ENCODE peak calls at places on chromosomes 4 and X, in five cellular contexts. T is transverse colon, N is heart left ventricle, H is A549, E is IMR-90. P is an unnamed sample.

GRCh38 chr4:41428941-41429669 is 108.9 kb upstream of the LIMCH1 start:
- DNase-seq in H (no peak), E (no peak), T (no peak), N (no peak), P (no peak)

GRCh38 chr4:151407466-151408379 is 1.3 kb upstream of the FHIP1A start:
- DNase-seq in N (peak), E (no peak), H (no peak), T (peak), P (peak)

GRCh38 chrX:13092455-13092941 is 48.1 kb upstream of the FAM9C start:
- DNase-seq in E (no peak), T (peak), H (no peak), N (no peak), P (no peak)

GRCh38 chrX:130726661-130727060 is 176.3 kb downstream of the ENOX2 start:
- DNase-seq in E (peak), N (no peak), T (no peak), H (no peak), P (no peak)

GRCh38 chr4:27917381-27917780 is 1056.7 kb downstream of the STIM2 start:
- DNase-seq in N (no peak), T (no peak), H (no peak), E (no peak), P (no peak)

GRCh38 chr4:99755223-99755944 is 61.2 kb upstream of the DAPP1 start:
- DNase-seq in E (peak), N (no peak), T (no peak), H (no peak), P (no peak)

GRCh38 chr4:120858776-120859175 is 63.8 kb downstream of the PRDM5 start:
- DNase-seq in H (no peak), E (peak), T (no peak), N (no peak), P (no peak)

GRCh38 chr4:184534511-184535391 is 60.4 kb upstream of the IRF2 start:
- DNase-seq in E (peak), H (no peak), T (no peak), N (no peak), P (no peak)

GRCh38 chr4:121593760-121594159 is 103.0 kb downstream of the ANXA5 start:
- DNase-seq in E (no peak), N (no peak), T (no peak), H (no peak), P (no peak)

GRCh38 chrX:115189110-115189509 is at the start of gene RBMXL3:
- DNase-seq in E (no peak), N (no peak), T (no peak), H (no peak), P (no peak)
- TF ChIP-seq POLR2A in E (no peak), N (no peak), T (no peak), H (no peak), P (no peak)

GRCh38 chr4:132123870-132124623 is 1025.0 kb upstream of the PCDH10 start:
- DNase-seq in T (no peak), E (peak), H (no peak), N (no peak), P (no peak)

GRCh38 chr4:132125131-132125530 is 1024.0 kb upstream of the PCDH10 start:
- DNase-seq in E (peak), H (no peak), N (no peak), T (no peak), P (no peak)

DNA sequence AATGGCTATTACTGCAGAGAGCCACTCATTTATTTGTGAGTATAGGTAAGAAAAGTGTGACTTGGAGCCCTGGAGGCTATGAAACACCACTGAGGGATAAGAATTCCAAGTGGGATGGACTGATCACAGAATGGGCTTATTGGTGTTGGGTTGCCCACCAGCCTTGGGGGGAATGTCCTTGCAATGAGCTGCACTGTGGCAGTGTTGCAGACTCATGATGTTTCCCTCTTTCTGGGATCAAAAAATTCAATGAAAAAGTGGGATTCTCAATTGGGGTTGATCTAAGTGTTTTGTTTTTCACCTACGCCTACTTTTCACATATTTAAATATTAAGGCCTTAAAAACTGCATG is 1024.5 kb upstream of the PCDH10 start:
- DNase-seq in H (no peak), N (no peak), T (no peak), E (no peak), P (no peak)
- H3K4me3 ChIP-seq in H (no peak), N (no peak), T (no peak), E (no peak), P (no peak)

DNA sequence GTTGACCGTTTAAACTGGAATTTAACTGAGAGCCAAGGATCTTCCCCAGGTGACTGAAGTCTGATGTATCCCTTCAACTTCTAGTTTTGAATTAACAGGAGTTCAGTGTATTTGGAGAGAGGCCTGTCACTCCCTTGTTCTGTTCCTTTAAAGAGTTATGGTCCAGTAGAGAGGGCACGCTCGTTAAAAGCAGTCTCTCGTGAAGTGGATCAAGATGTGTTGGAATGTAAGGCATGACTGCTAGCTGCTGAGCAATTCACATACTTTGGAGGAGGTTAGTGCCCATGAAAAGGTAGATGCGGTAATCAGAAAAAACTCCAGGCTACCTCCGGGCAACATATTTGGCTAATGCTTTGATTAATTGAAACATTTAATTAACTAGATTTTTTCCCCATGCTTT is 65.7 kb downstream of the SHROOM2 start:
- DNase-seq in E (no peak), T (no peak), N (no peak), H (no peak), P (no peak)
- H3K27ac ChIP-seq in E (no peak), T (no peak), N (no peak), H (no peak), P (no peak)

GRCh38 chrX:136872091-136872700 is 8.3 kb downstream of the RBMX start:
- DNase-seq in H (no peak), N (no peak), T (no peak), E (no peak), P (no peak)
- TF ChIP-seq POLR2A in H (no peak), N (no peak), T (no peak), E (no peak), P (no peak)

GRCh38 chr4:77152421-77152820 is 4.6 kb upstream of the CCNG2 start:
- DNase-seq in H (no peak), T (no peak), N (no peak), E (peak), P (no peak)
- H3K4me3 ChIP-seq in H (no peak), T (no peak), N (no peak), E (no peak), P (no peak)

P was measured in suprapubic skin.